ENCODE peak calls at places on chromosome 1, in ten cellular contexts. One of them, this sample, is unnamed.

GRCh38 chr1:114764689-114765088 is 6.9 kb upstream of the CSDE1 start:
- DNase-seq in heart right ventricle: no peak
- DNase-seq in Caco-2: no peak
- DNase-seq in stromal cell of bone marrow: no peak
- DNase-seq in Right ventricle myocardium superior: no peak
- DNase-seq in cardiac muscle cell: no peak
- DNase-seq in neural crest cell: no peak
- DNase-seq in fibroblast of the aortic adventitia: no peak
- DNase-seq in left ventricle myocardium superior: no peak
- DNase-seq in heart left ventricle: no peak
- DNase-seq in this sample: no peak

GRCh38 chr1:31568895-31569655 is 7.2 kb upstream of the TINAGL1 start:
- DNase-seq in Caco-2: no peak
- DNase-seq in neural crest cell: no peak
- DNase-seq in stromal cell of bone marrow: no peak
- DNase-seq in left ventricle myocardium superior: peak; percentile 88
- DNase-seq in cardiac muscle cell: no peak
- DNase-seq in heart right ventricle: peak; percentile 73
- DNase-seq in Right ventricle myocardium superior: peak; percentile 85
- DNase-seq in fibroblast of the aortic adventitia: no peak
- DNase-seq in heart left ventricle: no peak
- DNase-seq in this sample: no peak

GRCh38 chr1:71393301-71393700 is 312.5 kb upstream of the ZRANB2 start:
- DNase-seq in stromal cell of bone marrow: no peak
- DNase-seq in Caco-2: no peak
- DNase-seq in neural crest cell: no peak
- DNase-seq in Right ventricle myocardium superior: no peak
- DNase-seq in cardiac muscle cell: no peak
- DNase-seq in fibroblast of the aortic adventitia: no peak
- DNase-seq in heart right ventricle: no peak
- DNase-seq in left ventricle myocardium superior: no peak
- DNase-seq in heart left ventricle: no peak
- DNase-seq in this sample: no peak

GRCh38 chr1:212699839-212700596 is at the start of gene BATF3:
- DNase-seq in Right ventricle myocardium superior: peak; percentile 75
- DNase-seq in neural crest cell: peak; percentile 12
- DNase-seq in Caco-2: peak; percentile 25
- DNase-seq in heart right ventricle: peak; percentile 61
- DNase-seq in cardiac muscle cell: no peak
- DNase-seq in left ventricle myocardium superior: peak; percentile 80
- DNase-seq in stromal cell of bone marrow: no peak
- DNase-seq in fibroblast of the aortic adventitia: no peak
- DNase-seq in heart left ventricle: peak; percentile 79
- DNase-seq in this sample: no peak

GRCh38 chr1:45037456-45037855 is 25.4 kb downstream of the UROD start:
- DNase-seq in left ventricle myocardium superior: no peak
- DNase-seq in stromal cell of bone marrow: no peak
- DNase-seq in Right ventricle myocardium superior: no peak
- DNase-seq in cardiac muscle cell: peak; percentile 18
- DNase-seq in heart left ventricle: no peak
- DNase-seq in neural crest cell: no peak
- DNase-seq in fibroblast of the aortic adventitia: peak; percentile 48
- DNase-seq in Caco-2: no peak
- DNase-seq in heart right ventricle: no peak
- DNase-seq in this sample: no peak

GRCh38 chr1:156870734-156871133 is 10.1 kb downstream of the NTRK1 start:
- DNase-seq in cardiac muscle cell: peak; percentile 55
- DNase-seq in neural crest cell: no peak
- DNase-seq in heart left ventricle: no peak
- DNase-seq in stromal cell of bone marrow: peak; percentile 92
- DNase-seq in fibroblast of the aortic adventitia: peak; percentile 79
- DNase-seq in left ventricle myocardium superior: no peak
- DNase-seq in heart right ventricle: no peak
- DNase-seq in Caco-2: no peak
- DNase-seq in Right ventricle myocardium superior: no peak
- DNase-seq in this sample: peak; percentile 65

GRCh38 chr1:12161662-12162458 is 4.9 kb upstream of the TNFRSF1B start:
- DNase-seq in heart right ventricle: peak; percentile 94
- DNase-seq in heart left ventricle: peak; percentile 94
- DNase-seq in Right ventricle myocardium superior: peak; percentile 96
- DNase-seq in fibroblast of the aortic adventitia: peak; percentile 95
- DNase-seq in neural crest cell: no peak
- DNase-seq in cardiac muscle cell: peak; percentile 96
- DNase-seq in stromal cell of bone marrow: peak; percentile 87
- DNase-seq in left ventricle myocardium superior: peak; percentile 93
- DNase-seq in Caco-2: peak; percentile 24
- DNase-seq in this sample: peak; percentile 80

GRCh38 chr1:207055386-207056001 is 2.4 kb downstream of the PFKFB2 start:
- DNase-seq in cardiac muscle cell: no peak
- DNase-seq in Right ventricle myocardium superior: no peak
- DNase-seq in neural crest cell: no peak
- DNase-seq in stromal cell of bone marrow: no peak
- DNase-seq in heart right ventricle: no peak
- DNase-seq in Caco-2: no peak
- DNase-seq in left ventricle myocardium superior: no peak
- DNase-seq in heart left ventricle: no peak
- DNase-seq in fibroblast of the aortic adventitia: no peak
- DNase-seq in this sample: no peak

GRCh38 chr1:243582321-243582720 is 267.7 kb downstream of the AKT3 start:
- DNase-seq in heart left ventricle: no peak
- DNase-seq in fibroblast of the aortic adventitia: peak; percentile 70
- DNase-seq in heart right ventricle: no peak
- DNase-seq in Caco-2: no peak
- DNase-seq in stromal cell of bone marrow: peak; percentile 38
- DNase-seq in left ventricle myocardium superior: no peak
- DNase-seq in cardiac muscle cell: peak; percentile 33
- DNase-seq in Right ventricle myocardium superior: no peak
- DNase-seq in neural crest cell: no peak
- DNase-seq in this sample: no peak

GRCh38 chr1:9846611-9847171 is 22.9 kb upstream of the CLSTN1 start:
- DNase-seq in heart left ventricle: no peak
- DNase-seq in left ventricle myocardium superior: no peak
- DNase-seq in Caco-2: no peak
- DNase-seq in neural crest cell: no peak
- DNase-seq in cardiac muscle cell: no peak
- DNase-seq in stromal cell of bone marrow: no peak
- DNase-seq in Right ventricle myocardium superior: peak; percentile 20
- DNase-seq in heart right ventricle: no peak
- DNase-seq in fibroblast of the aortic adventitia: no peak
- DNase-seq in this sample: no peak

GRCh38 chr1:30636621-30637020 is 86.8 kb downstream of the MATN1 start:
- DNase-seq in stromal cell of bone marrow: no peak
- DNase-seq in Caco-2: no peak
- DNase-seq in left ventricle myocardium superior: no peak
- DNase-seq in heart right ventricle: no peak
- DNase-seq in Right ventricle myocardium superior: no peak
- DNase-seq in fibroblast of the aortic adventitia: no peak
- DNase-seq in cardiac muscle cell: no peak
- DNase-seq in heart left ventricle: no peak
- DNase-seq in neural crest cell: no peak
- DNase-seq in this sample: no peak

GRCh38 chr1:243286409-243287127 is 30.7 kb downstream of the SDCCAG8 start:
- DNase-seq in heart left ventricle: no peak
- DNase-seq in fibroblast of the aortic adventitia: peak; percentile 58
- DNase-seq in Right ventricle myocardium superior: no peak
- DNase-seq in stromal cell of bone marrow: peak; percentile 28
- DNase-seq in cardiac muscle cell: no peak
- DNase-seq in heart right ventricle: no peak
- DNase-seq in neural crest cell: no peak
- DNase-seq in left ventricle myocardium superior: no peak
- DNase-seq in Caco-2: no peak
- DNase-seq in this sample: no peak

GRCh38 chr1:16721871-16722641 is 18.3 kb upstream of the RNU1-4 start:
- DNase-seq in cardiac muscle cell: no peak
- DNase-seq in heart left ventricle: no peak
- DNase-seq in neural crest cell: no peak
- DNase-seq in left ventricle myocardium superior: no peak
- DNase-seq in fibroblast of the aortic adventitia: no peak
- DNase-seq in stromal cell of bone marrow: no peak
- DNase-seq in Right ventricle myocardium superior: no peak
- DNase-seq in heart right ventricle: no peak
- DNase-seq in Caco-2: no peak
- DNase-seq in this sample: no peak

GRCh38 chr1:210292276-210292851 is 36.3 kb upstream of the HHAT start:
- DNase-seq in cardiac muscle cell: no peak
- DNase-seq in fibroblast of the aortic adventitia: no peak
- DNase-seq in Caco-2: peak; percentile 84
- DNase-seq in heart right ventricle: peak; percentile 62
- DNase-seq in heart left ventricle: peak; percentile 78
- DNase-seq in left ventricle myocardium superior: peak; percentile 80
- DNase-seq in stromal cell of bone marrow: no peak
- DNase-seq in neural crest cell: peak; percentile 60
- DNase-seq in Right ventricle myocardium superior: peak; percentile 70
- DNase-seq in this sample: peak; percentile 88

GRCh38 chr1:6891781-6892579 is 106.7 kb downstream of the CAMTA1 start:
- DNase-seq in cardiac muscle cell: peak; percentile 35
- DNase-seq in Caco-2: no peak
- DNase-seq in Right ventricle myocardium superior: no peak
- DNase-seq in heart right ventricle: no peak
- DNase-seq in heart left ventricle: no peak
- DNase-seq in stromal cell of bone marrow: no peak
- DNase-seq in neural crest cell: no peak
- DNase-seq in fibroblast of the aortic adventitia: no peak
- DNase-seq in left ventricle myocardium superior: no peak
- DNase-seq in this sample: no peak

GRCh38 chr1:26959722-26960624 is at the start of gene KDF1:
- DNase-seq in Caco-2: peak; percentile 92
- DNase-seq in heart left ventricle: no peak
- DNase-seq in left ventricle myocardium superior: peak; percentile 40
- DNase-seq in fibroblast of the aortic adventitia: no peak
- DNase-seq in Right ventricle myocardium superior: no peak
- DNase-seq in neural crest cell: no peak
- DNase-seq in cardiac muscle cell: no peak
- DNase-seq in stromal cell of bone marrow: no peak
- DNase-seq in heart right ventricle: no peak
- DNase-seq in this sample: no peak